ENCODE peak calls at places on chromosome 14, in nine cellular contexts. One of them, this sample, is unnamed.

GRCh38 chr14:55383039-55383438 is 28.6 kb downstream of the ATG14 start:
- DNase-seq in upper lobe of left lung: peak
- DNase-seq in transverse colon: no peak
- DNase-seq in stomach: no peak
- DNase-seq in sigmoid colon: no peak
- DNase-seq in HepG2: no peak
- DNase-seq in ovary: no peak
- DNase-seq in A549: no peak
- DNase-seq in suprapubic skin: no peak
- DNase-seq in this sample: no peak

GRCh38 chr14:80344208-80344607 is 132.9 kb upstream of the DIO2 start:
- DNase-seq in sigmoid colon: no peak
- DNase-seq in A549: no peak
- DNase-seq in transverse colon: no peak
- DNase-seq in suprapubic skin: no peak
- DNase-seq in stomach: no peak
- DNase-seq in ovary: no peak
- DNase-seq in upper lobe of left lung: no peak
- DNase-seq in HepG2: no peak
- DNase-seq in this sample: no peak

GRCh38 chr14:74616507-74616906 is 4.5 kb upstream of the LTBP2 start:
- DNase-seq in HepG2: no peak
- DNase-seq in A549: peak
- DNase-seq in ovary: no peak
- DNase-seq in sigmoid colon: no peak
- DNase-seq in stomach: no peak
- DNase-seq in upper lobe of left lung: peak
- DNase-seq in transverse colon: no peak
- DNase-seq in suprapubic skin: no peak
- DNase-seq in this sample: no peak

GRCh38 chr14:96146131-96146771 is 58.4 kb upstream of the BDKRB2 start:
- DNase-seq in sigmoid colon: peak
- DNase-seq in upper lobe of left lung: no peak
- DNase-seq in A549: no peak
- DNase-seq in stomach: peak
- DNase-seq in HepG2: no peak
- DNase-seq in ovary: no peak
- DNase-seq in transverse colon: no peak
- DNase-seq in suprapubic skin: no peak
- DNase-seq in this sample: no peak

GRCh38 chr14:50599700-50600444 is 39.9 kb downstream of the ATL1 start:
- DNase-seq in suprapubic skin: no peak
- DNase-seq in sigmoid colon: no peak
- DNase-seq in ovary: no peak
- DNase-seq in HepG2: peak
- DNase-seq in stomach: no peak
- DNase-seq in transverse colon: no peak
- DNase-seq in A549: peak
- DNase-seq in upper lobe of left lung: no peak
- DNase-seq in this sample: no peak

GRCh38 chr14:26394114-26394855 is 203.5 kb downstream of the NOVA1 start:
- DNase-seq in stomach: peak
- DNase-seq in ovary: no peak
- DNase-seq in upper lobe of left lung: no peak
- DNase-seq in suprapubic skin: no peak
- DNase-seq in transverse colon: peak
- DNase-seq in sigmoid colon: no peak
- DNase-seq in HepG2: no peak
- DNase-seq in A549: peak
- DNase-seq in this sample: no peak

GRCh38 chr14:28542040-28542439 is 224.5 kb upstream of the FOXG1 start:
- DNase-seq in transverse colon: no peak
- DNase-seq in suprapubic skin: no peak
- DNase-seq in A549: no peak
- DNase-seq in HepG2: no peak
- DNase-seq in sigmoid colon: no peak
- DNase-seq in stomach: no peak
- DNase-seq in upper lobe of left lung: no peak
- DNase-seq in ovary: no peak
- DNase-seq in this sample: no peak

GRCh38 chr14:55071870-55072640 is 20.6 kb downstream of the MAPK1IP1L start:
- DNase-seq in transverse colon: no peak
- DNase-seq in upper lobe of left lung: no peak
- DNase-seq in suprapubic skin: no peak
- DNase-seq in ovary: peak
- DNase-seq in sigmoid colon: no peak
- DNase-seq in HepG2: no peak
- DNase-seq in stomach: no peak
- DNase-seq in A549: no peak
- DNase-seq in this sample: no peak

GRCh38 chr14:75514673-75515630 is 7.3 kb upstream of the BATF start:
- DNase-seq in transverse colon: peak
- DNase-seq in suprapubic skin: no peak
- DNase-seq in A549: no peak
- DNase-seq in upper lobe of left lung: peak
- DNase-seq in ovary: no peak
- DNase-seq in HepG2: no peak
- DNase-seq in stomach: no peak
- DNase-seq in sigmoid colon: no peak
- DNase-seq in this sample: no peak

GRCh38 chr14:23614395-23614828 is 21.8 kb upstream of the DHRS2 start:
- DNase-seq in sigmoid colon: no peak
- DNase-seq in HepG2: no peak
- DNase-seq in ovary: no peak
- DNase-seq in upper lobe of left lung: no peak
- DNase-seq in transverse colon: no peak
- DNase-seq in A549: no peak
- DNase-seq in stomach: no peak
- DNase-seq in suprapubic skin: no peak
- DNase-seq in this sample: no peak

GRCh38 chr14:23612354-23612732 is 23.8 kb upstream of the DHRS2 start:
- DNase-seq in sigmoid colon: no peak
- DNase-seq in upper lobe of left lung: peak
- DNase-seq in transverse colon: no peak
- DNase-seq in ovary: no peak
- DNase-seq in suprapubic skin: no peak
- DNase-seq in HepG2: no peak
- DNase-seq in stomach: no peak
- DNase-seq in A549: no peak
- DNase-seq in this sample: no peak

GRCh38 chr14:23610815-23611289 is 25.3 kb upstream of the DHRS2 start:
- DNase-seq in stomach: no peak
- DNase-seq in sigmoid colon: no peak
- DNase-seq in upper lobe of left lung: no peak
- DNase-seq in A549: no peak
- DNase-seq in HepG2: no peak
- DNase-seq in suprapubic skin: no peak
- DNase-seq in transverse colon: no peak
- DNase-seq in ovary: no peak
- DNase-seq in this sample: no peak

GRCh38 chr14:23612802-23613201 is 23.4 kb upstream of the DHRS2 start:
- DNase-seq in suprapubic skin: no peak
- DNase-seq in HepG2: no peak
- DNase-seq in stomach: no peak
- DNase-seq in transverse colon: no peak
- DNase-seq in sigmoid colon: no peak
- DNase-seq in A549: no peak
- DNase-seq in ovary: no peak
- DNase-seq in upper lobe of left lung: no peak
- DNase-seq in this sample: no peak

GRCh38 chr14:23613242-23614070 is 22.7 kb upstream of the DHRS2 start:
- DNase-seq in HepG2: peak
- DNase-seq in A549: no peak
- DNase-seq in stomach: no peak
- DNase-seq in ovary: no peak
- DNase-seq in transverse colon: no peak
- DNase-seq in suprapubic skin: no peak
- DNase-seq in upper lobe of left lung: no peak
- DNase-seq in sigmoid colon: no peak
- DNase-seq in this sample: no peak
- TF ChIP-seq POLR2A in HepG2: peak
- TF ChIP-seq POLR2A in A549: no peak
- TF ChIP-seq POLR2A in stomach: no peak
- TF ChIP-seq POLR2A in ovary: no peak
- TF ChIP-seq POLR2A in transverse colon: no peak
- TF ChIP-seq POLR2A in suprapubic skin: no peak
- TF ChIP-seq POLR2A in upper lobe of left lung: no peak
- TF ChIP-seq POLR2A in sigmoid colon: no peak
- TF ChIP-seq POLR2A in this sample: no peak

DNA sequence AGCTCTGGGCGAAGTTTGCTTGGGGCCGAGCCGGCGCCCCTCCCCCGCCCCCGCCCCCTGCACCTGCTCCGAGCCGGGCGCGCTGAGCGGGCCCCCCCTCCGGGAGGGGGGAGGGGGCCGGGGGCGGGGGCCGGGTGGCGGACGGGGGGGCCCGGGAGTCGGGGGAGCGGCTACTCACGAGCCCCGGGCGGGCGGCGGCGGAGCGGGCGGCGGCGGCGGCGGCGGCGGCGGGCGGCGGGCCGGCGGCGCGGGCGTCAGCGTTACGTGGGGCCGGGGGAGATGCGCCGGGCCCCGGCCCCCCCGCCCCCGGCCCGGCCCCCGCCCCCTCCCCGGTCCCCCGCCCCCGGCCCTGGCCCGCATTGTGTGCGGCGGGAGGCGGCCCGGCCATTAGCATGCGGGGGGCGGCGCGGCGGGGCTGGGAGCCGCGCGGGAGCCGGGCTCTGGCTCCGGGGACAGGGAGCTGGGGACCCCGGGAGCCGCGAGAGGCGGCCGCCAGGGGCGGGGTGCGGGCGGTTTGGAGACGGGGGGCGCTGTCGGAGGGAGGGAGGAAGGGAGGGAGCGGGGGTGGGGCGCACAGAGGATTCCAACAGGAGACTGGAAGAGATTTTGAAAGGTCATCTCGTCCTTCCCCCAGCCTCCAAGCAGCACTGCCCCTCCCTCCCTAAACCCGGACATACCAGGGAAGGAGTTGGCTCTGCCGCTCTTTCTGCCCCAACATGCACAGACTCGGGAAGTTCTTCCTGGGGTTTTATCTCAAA is at the start of gene ZNF219:
- DNase-seq in suprapubic skin: peak
- DNase-seq in transverse colon: peak
- DNase-seq in stomach: peak
- DNase-seq in HepG2: peak
- DNase-seq in upper lobe of left lung: peak
- DNase-seq in A549: peak
- DNase-seq in ovary: peak
- DNase-seq in sigmoid colon: peak
- DNase-seq in this sample: peak
- TF ChIP-seq CTCF in suprapubic skin: no peak
- TF ChIP-seq CTCF in transverse colon: no peak
- TF ChIP-seq CTCF in stomach: no peak
- TF ChIP-seq CTCF in HepG2: no peak
- TF ChIP-seq CTCF in upper lobe of left lung: peak
- TF ChIP-seq CTCF in A549: no peak
- TF ChIP-seq CTCF in ovary: no peak
- TF ChIP-seq CTCF in sigmoid colon: no peak
- TF ChIP-seq CTCF in this sample: no peak

GRCh38 chr14:69346710-69347109 is 51.4 kb downstream of the ERH start:
- DNase-seq in transverse colon: peak
- DNase-seq in sigmoid colon: no peak
- DNase-seq in A549: peak
- DNase-seq in suprapubic skin: no peak
- DNase-seq in upper lobe of left lung: no peak
- DNase-seq in ovary: no peak
- DNase-seq in stomach: peak
- DNase-seq in HepG2: no peak
- DNase-seq in this sample: no peak

GRCh38 chr14:69339426-69339825 is 58.7 kb downstream of the ERH start:
- DNase-seq in stomach: no peak
- DNase-seq in HepG2: no peak
- DNase-seq in transverse colon: no peak
- DNase-seq in suprapubic skin: no peak
- DNase-seq in A549: no peak
- DNase-seq in sigmoid colon: no peak
- DNase-seq in upper lobe of left lung: no peak
- DNase-seq in ovary: no peak
- DNase-seq in this sample: no peak

GRCh38 chr14:69344171-69344570 is 53.9 kb downstream of the ERH start:
- DNase-seq in stomach: no peak
- DNase-seq in sigmoid colon: no peak
- DNase-seq in ovary: no peak
- DNase-seq in suprapubic skin: no peak
- DNase-seq in transverse colon: no peak
- DNase-seq in upper lobe of left lung: no peak
- DNase-seq in HepG2: no peak
- DNase-seq in A549: no peak
- DNase-seq in this sample: no peak

GRCh38 chr14:69345402-69345801 is 52.7 kb downstream of the ERH start:
- DNase-seq in stomach: no peak
- DNase-seq in A549: no peak
- DNase-seq in HepG2: no peak
- DNase-seq in transverse colon: no peak
- DNase-seq in sigmoid colon: no peak
- DNase-seq in ovary: no peak
- DNase-seq in suprapubic skin: no peak
- DNase-seq in upper lobe of left lung: no peak
- DNase-seq in this sample: no peak

GRCh38 chr14:69342928-69343525 is 55.1 kb downstream of the ERH start:
- DNase-seq in ovary: no peak
- DNase-seq in HepG2: no peak
- DNase-seq in transverse colon: peak
- DNase-seq in stomach: peak
- DNase-seq in A549: no peak
- DNase-seq in sigmoid colon: no peak
- DNase-seq in suprapubic skin: no peak
- DNase-seq in upper lobe of left lung: no peak
- DNase-seq in this sample: no peak
- TF ChIP-seq EP300 in ovary: no peak
- TF ChIP-seq EP300 in HepG2: no peak
- TF ChIP-seq EP300 in transverse colon: no peak
- TF ChIP-seq EP300 in stomach: no peak
- TF ChIP-seq EP300 in A549: no peak
- TF ChIP-seq EP300 in sigmoid colon: no peak
- TF ChIP-seq EP300 in suprapubic skin: no peak
- TF ChIP-seq EP300 in upper lobe of left lung: no peak
- TF ChIP-seq EP300 in this sample: no peak

DNA sequence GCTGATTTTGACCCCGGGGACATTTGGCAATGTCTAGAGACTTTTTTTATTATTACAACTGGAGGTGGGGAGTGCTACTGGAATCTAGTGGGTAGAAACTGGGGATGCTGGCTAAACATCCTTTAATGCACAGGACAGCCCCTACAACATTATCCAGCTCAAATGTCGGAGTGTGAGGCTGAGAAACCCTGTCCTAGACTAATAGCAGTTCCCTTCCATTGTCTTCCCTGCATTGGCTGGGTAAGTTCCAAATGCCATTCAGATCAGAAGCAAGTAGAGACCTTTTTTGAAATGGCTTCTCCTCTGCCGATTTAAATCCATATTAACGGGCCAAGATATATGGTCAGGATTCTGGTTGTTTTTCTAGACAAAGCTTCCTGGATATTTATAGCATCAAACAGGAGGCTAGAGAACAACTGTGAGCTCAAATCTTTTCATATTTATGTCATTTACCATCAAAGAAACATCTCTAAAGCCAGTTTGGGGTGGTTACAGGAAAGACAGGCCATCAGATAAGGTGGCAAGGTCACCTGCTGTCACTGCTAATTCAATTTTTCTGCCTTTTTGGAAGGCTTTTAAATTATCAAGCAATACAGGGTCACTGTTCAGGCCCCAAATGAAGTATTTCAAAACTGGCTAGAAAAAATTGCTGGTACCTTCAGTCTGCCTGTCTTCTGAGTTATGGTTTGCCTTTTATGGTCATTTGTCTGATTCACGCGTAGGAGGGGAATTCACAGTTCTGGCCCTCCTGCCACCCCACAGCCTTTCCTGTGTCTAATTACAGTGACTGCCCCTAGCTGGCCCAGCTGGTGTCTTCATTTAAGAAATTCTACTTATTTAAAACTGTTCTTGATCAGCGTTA is 20.1 kb upstream of the AKAP5 start:
- DNase-seq in suprapubic skin: no peak
- DNase-seq in transverse colon: peak
- DNase-seq in sigmoid colon: no peak
- DNase-seq in ovary: peak
- DNase-seq in HepG2: no peak
- DNase-seq in upper lobe of left lung: no peak
- DNase-seq in stomach: no peak
- DNase-seq in A549: no peak
- DNase-seq in this sample: no peak
- TF ChIP-seq POLR2A in suprapubic skin: no peak
- TF ChIP-seq POLR2A in transverse colon: no peak
- TF ChIP-seq POLR2A in sigmoid colon: no peak
- TF ChIP-seq POLR2A in ovary: no peak
- TF ChIP-seq POLR2A in HepG2: no peak
- TF ChIP-seq POLR2A in upper lobe of left lung: no peak
- TF ChIP-seq POLR2A in stomach: no peak
- TF ChIP-seq POLR2A in A549: no peak
- TF ChIP-seq POLR2A in this sample: no peak